ENCODE peak calls at places on chromosomes 1 and 21, in ten cellular contexts. L, A, P, M, I, O, E, U, C and H are unnamed samples.

GRCh38 chr21:35208810-35209517 is 159.9 kb upstream of the RUNX1 start:
- DNase-seq in E (no peak), A (no peak), L (no peak), P (peak; percentile 72), I (no peak), U (peak; percentile 64), C (no peak), O (peak; percentile 91), M (peak; percentile 75), H (no peak)

GRCh38 chr1:170247751-170248521 is 102.2 kb downstream of the NTMT2 start:
- DNase-seq in M (no peak), P (no peak), C (no peak), U (no peak), O (no peak), A (no peak), E (no peak), L (no peak), I (no peak), H (no peak)

GRCh38 chr1:159960721-159961381 is 6.8 kb upstream of the SLAMF9 start:
- DNase-seq in L (no peak), M (peak; percentile 3), O (peak; percentile 67), C (no peak), P (peak; percentile 90), I (no peak), E (no peak), U (peak; percentile 97), A (peak; percentile 7), H (no peak)

GRCh38 chr1:108553910-108554309 is 6.0 kb upstream of the EEIG2 start:
- DNase-seq in C (no peak), P (no peak), M (no peak), L (no peak), O (no peak), I (no peak), U (no peak), A (no peak), E (no peak), H (no peak)

GRCh38 chr1:234231061-234231892 is 142.0 kb upstream of the COA6 start:
- DNase-seq in P (no peak), C (no peak), U (no peak), L (no peak), I (no peak), O (no peak), M (no peak), E (no peak), A (peak; percentile 28), H (peak; percentile 82)

GRCh38 chr1:2411801-2412394 is 466 bp downstream of the PEX10 start:
- DNase-seq in E (no peak), L (peak; percentile 63), P (no peak), C (peak; percentile 27), U (no peak), M (no peak), I (no peak), O (no peak), A (peak; percentile 46), H (no peak)

GRCh38 chr21:38171723-38172344 is 85.0 kb upstream of the KCNJ15 start:
- DNase-seq in E (no peak), C (no peak), A (peak; percentile 89), L (no peak), O (peak; percentile 45), I (peak; percentile 72), P (peak; percentile 41), M (peak; percentile 74), U (peak; percentile 84), H (peak; percentile 63)

GRCh38 chr1:8219530-8219929 is 98.4 kb upstream of the SLC45A1 start:
- DNase-seq in O (peak; percentile 41), L (no peak), A (no peak), U (peak; percentile 63), M (no peak), C (no peak), E (no peak), I (no peak), P (no peak), H (no peak)

GRCh38 chr1:182685186-182685585 is 799 bp upstream of the RGS8 start:
- DNase-seq in I (no peak), E (no peak), P (no peak), U (no peak), A (peak; percentile 57), L (no peak), M (no peak), O (no peak), C (no peak), H (no peak)

GRCh38 chr21:43333301-43334062 is 93.4 kb downstream of the SIK1 start:
- DNase-seq in C (peak; percentile 65), I (peak; percentile 54), U (peak; percentile 84), A (peak; percentile 86), L (peak; percentile 79), E (no peak), P (peak; percentile 93), M (peak; percentile 89), O (peak; percentile 96), H (no peak)

GRCh38 chr1:115829023-115829674 is 11.8 kb downstream of the NHLH2 start:
- DNase-seq in I (no peak), A (peak; percentile 21), L (peak; percentile 52), P (peak; percentile 71), C (no peak), O (peak; percentile 84), M (peak; percentile 50), E (no peak), U (peak; percentile 96), H (no peak)

GRCh38 chr21:14064296-14064645 is 146.5 kb downstream of the LIPI start:
- DNase-seq in E (no peak), U (no peak), L (no peak), O (peak; percentile 25), M (no peak), P (no peak), C (no peak), A (no peak), I (no peak), H (no peak)

GRCh38 chr1:32878637-32879041 is 7.7 kb upstream of the HPCA start:
- DNase-seq in P (no peak), I (no peak), M (no peak), C (no peak), A (no peak), E (no peak), U (no peak), L (no peak), O (no peak), H (no peak)

GRCh38 chr1:66445492-66446181 is 88.3 kb upstream of the SGIP1 start:
- DNase-seq in O (no peak), P (no peak), E (peak; percentile 18), U (no peak), A (no peak), I (peak; percentile 14), C (no peak), L (peak; percentile 47), M (peak; percentile 20), H (no peak)

GRCh38 chr1:102776074-102776473 is 332.2 kb downstream of the COL11A1 start:
- DNase-seq in L (no peak), U (no peak), O (no peak), C (no peak), I (peak; percentile 7), P (no peak), M (no peak), A (peak; percentile 2), E (no peak), H (no peak)

GRCh38 chr21:42455196-42455595 is 40.8 kb downstream of the RSPH1 start:
- DNase-seq in A (no peak), L (no peak), O (no peak), P (no peak), M (no peak), I (no peak), U (no peak), C (no peak), E (no peak), H (no peak)

GRCh38 chr1:153768316-153769126 is 6.7 kb upstream of the SLC27A3 start:
- DNase-seq in U (no peak), P (no peak), C (no peak), M (no peak), I (no peak), A (no peak), E (no peak), O (no peak), L (no peak), H (no peak)

GRCh38 chr1:93613895-93614294 is 67.7 kb downstream of the BCAR3 start:
- DNase-seq in P (peak; percentile 78), A (peak; percentile 46), L (no peak), O (peak; percentile 65), U (peak; percentile 74), E (no peak), M (peak; percentile 58), C (no peak), I (peak; percentile 34), H (no peak)

GRCh38 chr1:155124503-155125463 is 2.9 kb upstream of the EFNA1 start:
- DNase-seq in O (peak; percentile 38), L (peak; percentile 53), U (no peak), P (peak; percentile 66), I (peak; percentile 40), E (no peak), A (peak; percentile 13), C (no peak), M (peak; percentile 21), H (peak; percentile 48)

GRCh38 chr21:40531421-40531820 is 315.5 kb downstream of the DSCAM start:
- DNase-seq in C (no peak), I (no peak), M (no peak), O (no peak), U (no peak), A (no peak), P (no peak), L (no peak), E (no peak), H (no peak)

GRCh38 chr1:155322953-155323728 is 2.4 kb downstream of the RUSC1 start:
- DNase-seq in M (peak; percentile 92), E (peak; percentile 77), U (peak; percentile 97), A (peak; percentile 97), L (peak; percentile 90), I (peak; percentile 95), O (peak; percentile 93), C (peak; percentile 93), P (peak; percentile 97), H (peak; percentile 82)

GRCh38 chr1:247111259-247111635 is 7.1 kb upstream of the ZNF669 start:
- DNase-seq in A (peak; percentile 70), C (no peak), E (no peak), P (no peak), M (no peak), U (no peak), I (peak; percentile 65), L (no peak), O (no peak), H (no peak)

GRCh38 chr1:211371406-211372105 is 44.9 kb downstream of the TRAF5 start:
- DNase-seq in E (no peak), O (peak; percentile 65), A (peak; percentile 21), U (peak; percentile 27), P (peak; percentile 35), M (peak; percentile 28), I (peak; percentile 17), L (no peak), C (no peak), H (no peak)

GRCh38 chr1:63651110-63651776 is 58.0 kb downstream of the PGM1 start:
- DNase-seq in C (no peak), E (peak; percentile 7), I (no peak), P (peak; percentile 48), A (no peak), M (peak; percentile 80), L (no peak), O (peak; percentile 67), U (peak; percentile 25), H (no peak)

GRCh38 chr1:65059930-65060538 is 88.0 kb upstream of the AK4 start:
- DNase-seq in A (peak; percentile 46), U (peak; percentile 68), O (peak; percentile 61), M (peak; percentile 72), C (peak; percentile 15), E (no peak), P (peak; percentile 69), I (peak; percentile 7), L (no peak), H (no peak)

GRCh38 chr1:50106095-50106761 is 2.5 kb upstream of the ELAVL4 start:
- DNase-seq in O (no peak), L (no peak), C (no peak), U (no peak), E (no peak), A (peak; percentile 13), M (no peak), I (no peak), P (no peak), H (no peak)

GRCh38 chr1:17946434-17946833 is 161.2 kb upstream of the IGSF21 start:
- DNase-seq in U (no peak), C (no peak), A (no peak), E (no peak), I (no peak), L (no peak), P (no peak), M (no peak), O (no peak), H (no peak)

GRCh38 chr1:201988593-201988992 is 6.1 kb downstream of the RNPEP start:
- DNase-seq in U (no peak), L (no peak), I (no peak), M (no peak), E (no peak), P (no peak), O (no peak), C (no peak), A (no peak), H (no peak)